ENCODE peak calls at places on chromosomes 13 and 19, in six cellular contexts. S is HepG2, R is GM12891, M is K562, V is H1, A is GM12878. N is an unnamed sample.
A peak's percentile ranks its signal among the peaks of the same experiment; 100 is the strongest.

GRCh38 chr13:32940601-32941000 is 75.6 kb upstream of the KL start:
- DNase-seq in A (no peak), V (no peak), M (no peak), R (no peak), S (no peak), N (no peak)

GRCh38 chr13:20583803-20584293 is 16.9 kb downstream of the IFT88 start:
- DNase-seq in S (no peak), M (no peak), A (no peak), R (no peak), V (no peak), N (no peak)

GRCh38 chr19:19406878-19407639 is 1.6 kb downstream of the GATAD2A start:
- DNase-seq in S (peak; percentile 42), A (no peak), R (no peak), V (no peak), M (no peak), N (no peak)

GRCh38 chr13:27851481-27851880 is 59.2 kb downstream of the GSX1 start:
- DNase-seq in V (no peak), M (no peak), A (no peak), R (no peak), S (no peak), N (no peak)

GRCh38 chr13:71704650-71705049 is 162.4 kb downstream of the DACH1 start:
- DNase-seq in M (no peak), R (no peak), A (no peak), S (no peak), V (no peak), N (no peak)

GRCh38 chr19:57560049-57560491 is 407 bp upstream of the ZNF550 start:
- DNase-seq in A (no peak), V (no peak), R (no peak), M (no peak), S (no peak), N (no peak)

GRCh38 chr13:30423891-30424290 is 1.6 kb downstream of the UBE2L5 start:
- DNase-seq in S (no peak), R (no peak), V (no peak), M (no peak), A (no peak), N (no peak)

GRCh38 chr13:82717249-82717648 is 1165.0 kb downstream of the SLITRK1 start:
- DNase-seq in A (no peak), S (no peak), V (no peak), M (no peak), R (no peak), N (no peak)

GRCh38 chr13:101473458-101473857 is 21.0 kb downstream of the ITGBL1 start:
- DNase-seq in V (no peak), A (no peak), R (no peak), S (no peak), M (no peak), N (no peak)

GRCh38 chr13:79225487-79226232 is 180.4 kb downstream of the RBM26 start:
- DNase-seq in V (no peak), M (no peak), A (no peak), R (no peak), S (no peak), N (no peak)

GRCh38 chr19:13476071-13476470 is 30.2 kb downstream of the CACNA1A start:
- DNase-seq in S (no peak), V (no peak), R (no peak), M (no peak), A (no peak), N (no peak)

GRCh38 chr13:71477735-71478134 is 389.3 kb downstream of the DACH1 start:
- DNase-seq in S (no peak), R (no peak), A (no peak), M (no peak), V (no peak), N (no peak)

GRCh38 chr13:31485651-31486051 is 253.7 kb upstream of the RXFP2 start:
- DNase-seq in V (no peak), M (no peak), S (no peak), A (no peak), R (no peak), N (no peak)

GRCh38 chr13:108276060-108276459 is 6.5 kb downstream of the TNFSF13B start:
- DNase-seq in M (no peak), R (no peak), V (no peak), S (no peak), A (no peak), N (no peak)

GRCh38 chr19:3073159-3073563 is 10.9 kb upstream of the TLE5 start:
- DNase-seq in M (peak; percentile 87), A (no peak), S (peak; percentile 71), V (no peak), R (no peak), N (no peak)

GRCh38 chr19:35300340-35300649 is 8.3 kb downstream of the MAG start:
- DNase-seq in S (no peak), V (no peak), M (no peak), A (no peak), R (no peak), N (no peak)

GRCh38 chr19:804419-805160 is 7.3 kb downstream of the PTBP1 start:
- DNase-seq in M (peak; percentile 29), S (no peak), R (no peak), V (no peak), A (no peak), N (no peak)

GRCh38 chr13:109816112-109816978 is 30.0 kb upstream of the IRS2 start:
- DNase-seq in V (no peak), R (no peak), A (no peak), S (no peak), M (no peak), N (no peak)

GRCh38 chr13:113724780-113725315 is 34.2 kb upstream of the TMEM255B start:
- DNase-seq in M (peak; percentile 66), S (peak; percentile 53), V (peak; percentile 89), A (peak; percentile 12), R (peak; percentile 83), N (peak; percentile 65)

GRCh38 chr13:80530902-80531301 is 190.0 kb upstream of the SPRY2 start:
- DNase-seq in R (no peak), S (no peak), V (no peak), M (no peak), A (no peak), N (no peak)

GRCh38 chr19:23065306-23065705 is 51.5 kb upstream of the ZNF730 start:
- DNase-seq in S (no peak), M (no peak), V (no peak), R (no peak), A (no peak), N (no peak)

GRCh38 chr19:23070353-23070781 is 46.5 kb upstream of the ZNF730 start:
- DNase-seq in A (no peak), M (peak; percentile 33), R (peak; percentile 43), S (no peak), V (peak; percentile 60), N (no peak)

GRCh38 chr19:23075031-23075733 is 41.6 kb upstream of the ZNF730 start:
- DNase-seq in A (no peak), V (peak; percentile 95), M (peak; percentile 26), S (no peak), R (peak; percentile 55), N (peak; percentile 36)

DNA sequence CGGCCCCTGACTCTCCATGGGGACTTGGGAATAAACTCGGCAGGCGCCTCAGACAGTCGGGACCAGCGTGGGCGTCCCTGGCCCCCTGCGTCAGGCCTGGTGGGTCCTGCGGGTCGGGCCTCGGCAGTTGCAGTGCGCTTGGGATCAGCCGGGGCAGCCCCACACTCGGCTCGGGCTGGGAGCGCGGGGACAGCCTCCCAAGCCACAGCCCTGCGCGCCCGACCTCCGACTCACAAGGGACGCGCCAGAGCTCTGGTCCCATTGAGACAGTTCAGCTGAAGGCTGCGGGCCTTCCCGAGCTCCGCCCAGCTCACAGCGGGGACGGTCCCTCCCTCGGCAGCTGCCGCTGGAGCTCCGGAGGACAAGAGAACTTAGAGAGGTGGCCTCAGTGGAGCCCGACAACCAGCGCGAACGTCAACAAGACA is 45.7 kb upstream of the ZNF730 start:
- DNase-seq in V (no peak), A (no peak), S (no peak), M (no peak), R (peak; percentile 23), N (no peak)
- TF ChIP-seq TAF1 in V (no peak), A (no peak), S (no peak), M (no peak), R (no peak), N (no peak)

GRCh38 chr19:16584825-16585801 is 12.9 kb upstream of the SLC35E1 start:
- DNase-seq in R (no peak), S (no peak), A (no peak), M (no peak), V (no peak), N (no peak)

GRCh38 chr19:16588089-16588823 is 16.0 kb upstream of the SLC35E1 start:
- DNase-seq in S (no peak), M (peak; percentile 59), A (peak; percentile 90), V (no peak), R (peak; percentile 64), N (peak; percentile 70)

GRCh38 chr19:16587031-16588023 is 15.1 kb upstream of the SLC35E1 start:
- DNase-seq in A (peak; percentile 84), S (no peak), R (no peak), V (no peak), M (no peak), N (no peak)

GRCh38 chr19:16586477-16586871 is 14.3 kb upstream of the SLC35E1 start:
- DNase-seq in M (no peak), S (no peak), V (no peak), R (no peak), A (no peak), N (no peak)

GRCh38 chr19:16585808-16586476 is 13.7 kb upstream of the SLC35E1 start:
- DNase-seq in A (peak; percentile 98), R (no peak), M (no peak), V (no peak), S (no peak), N (no peak)
- TF ChIP-seq POLR2A in A (peak; percentile 33), R (peak; percentile 94), M (no peak), V (no peak), S (no peak), N (peak; percentile 75)

DNA sequence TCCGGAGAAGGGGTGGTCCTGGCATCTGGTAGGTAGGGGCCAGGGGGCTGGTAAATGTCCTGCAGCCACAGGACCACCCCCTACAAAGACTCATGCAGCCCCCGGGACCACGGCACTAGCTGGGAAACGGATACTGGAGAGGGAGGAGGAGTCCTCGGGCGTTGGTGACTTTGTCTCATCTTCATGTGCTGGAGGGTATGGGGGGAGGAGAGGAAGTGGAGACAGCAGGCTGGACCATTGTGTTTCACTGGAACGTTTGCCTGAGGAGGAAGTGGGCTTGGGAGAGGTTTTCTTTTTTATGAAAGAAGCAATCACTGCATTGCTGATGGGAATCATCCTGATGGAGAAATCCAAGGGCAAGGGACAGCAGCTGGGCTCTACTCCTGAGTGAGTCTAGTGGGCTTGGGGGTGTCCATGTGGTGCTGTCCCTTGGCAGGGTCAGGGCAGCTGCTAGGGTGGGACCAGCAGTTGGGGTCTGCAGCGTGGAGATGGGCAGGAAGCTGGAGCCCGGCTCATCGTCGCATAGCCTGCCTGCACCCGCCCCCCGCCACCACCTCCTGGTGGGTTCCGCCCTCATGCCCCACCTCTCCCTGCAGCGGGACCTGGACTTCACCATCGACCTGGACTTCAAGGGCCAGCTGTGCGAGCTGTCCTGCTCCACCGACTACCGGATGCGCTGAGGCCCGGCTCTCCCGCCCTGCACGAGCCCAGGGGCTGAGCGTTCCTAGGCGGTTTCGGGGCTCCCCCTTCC is 1.7 kb upstream of the ADM5 start:
- DNase-seq in A (no peak), R (no peak), S (no peak), V (no peak), M (no peak), N (no peak)
- TF ChIP-seq POLR2AphosphoS5 in A (peak; percentile 59), R (no peak), S (no peak), V (peak; percentile 60), M (no peak), N (no peak)

DNA sequence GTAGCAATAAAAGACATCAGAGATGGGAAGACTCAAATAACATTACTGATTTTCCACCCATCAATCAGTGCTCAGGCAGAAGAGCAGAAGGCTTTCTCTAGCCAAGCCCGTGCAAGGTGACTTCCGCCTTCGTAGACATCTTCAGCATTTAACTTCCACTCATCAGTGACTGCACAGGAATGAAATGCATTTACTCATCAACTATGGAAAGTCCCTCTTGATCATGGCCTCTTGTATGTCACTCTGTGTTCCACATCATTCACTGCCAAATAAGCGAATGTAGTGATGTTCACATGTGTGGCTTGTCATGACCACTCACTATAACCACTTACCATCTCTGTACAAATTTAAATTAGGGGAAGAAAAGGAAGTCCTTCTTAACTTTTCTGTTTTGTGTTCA is 49.4 kb downstream of the SACS start:
- DNase-seq in R (no peak), S (no peak), M (no peak), A (peak; percentile 82), V (no peak), N (no peak)
- TF ChIP-seq TAF1 in R (peak; percentile 16), S (no peak), M (no peak), A (no peak), V (no peak), N (no peak)

N was measured in GM12892.